ENCODE peak calls at places on chromosome X, in four cellular contexts. T is HepG2, Z is GM12878, L is upper lobe of left lung. P is an unnamed sample.

GRCh38 chrX:130896026-130896425 is 7.0 kb downstream of the ENOX2 start:
- ATAC-seq in L (no peak), T (no peak), Z (no peak), P (no peak)

GRCh38 chrX:39591099-39591498 is 506.7 kb downstream of the BCOR start:
- ATAC-seq in T (no peak), Z (no peak), L (no peak), P (no peak)

GRCh38 chrX:55767100-55767499 is 49.6 kb downstream of the RRAGB start:
- ATAC-seq in T (no peak), Z (no peak), L (no peak), P (no peak)

GRCh38 chrX:150933945-150934350 is 35.5 kb upstream of the CD99L2 start:
- ATAC-seq in Z (no peak), L (no peak), T (no peak), P (no peak)

GRCh38 chrX:24204331-24204730 is 54.8 kb downstream of the ZFX start:
- ATAC-seq in L (no peak), Z (no peak), T (no peak), P (no peak)

GRCh38 chrX:76148753-76149152 is 24.1 kb upstream of the PBDC1 start:
- ATAC-seq in T (peak), L (no peak), Z (peak), P (no peak)

GRCh38 chrX:42519666-42520231 is 258.2 kb downstream of the PPP1R2C start:
- ATAC-seq in Z (no peak), L (no peak), T (no peak), P (no peak)

GRCh38 chrX:120446503-120446902 is 22.6 kb downstream of the LAMP2 start:
- ATAC-seq in L (no peak), T (no peak), Z (no peak), P (no peak)

GRCh38 chrX:71184803-71185495 is 38.1 kb upstream of the GJB1 start:
- ATAC-seq in L (peak), Z (no peak), T (no peak), P (no peak)

GRCh38 chrX:128020701-128021100 is 31.5 kb downstream of the ACTRT1 start:
- ATAC-seq in T (no peak), Z (no peak), L (no peak), P (no peak)

GRCh38 chrX:74540635-74541249 is 73.7 kb downstream of the RLIM start:
- ATAC-seq in T (no peak), Z (no peak), L (no peak), P (no peak)

GRCh38 chrX:123917069-123917468 is 44.4 kb upstream of the STAG2 start:
- ATAC-seq in T (peak), Z (no peak), L (no peak), P (no peak)

GRCh38 chrX:23662853-23663252 is 4.4 kb upstream of the PRDX4 start:
- ATAC-seq in T (no peak), Z (peak), L (no peak), P (no peak)

GRCh38 chrX:11541510-11541909 is 124.2 kb downstream of the ARHGAP6 start:
- ATAC-seq in L (no peak), T (no peak), Z (peak), P (peak)

GRCh38 chrX:9785252-9785943 is 831 bp upstream of the SHROOM2 start:
- ATAC-seq in Z (no peak), L (no peak), T (peak), P (no peak)

GRCh38 chrX:117510453-117510852 is 606.2 kb downstream of the KLHL13 start:
- ATAC-seq in L (no peak), Z (no peak), T (no peak), P (no peak)

GRCh38 chrX:73758253-73758652 is 195.3 kb downstream of the CHIC1 start:
- ATAC-seq in T (no peak), Z (peak), L (no peak), P (no peak)

GRCh38 chrX:37926700-37927099 is 79.3 kb upstream of the DYNLT3 start:
- ATAC-seq in L (no peak), T (peak), Z (peak), P (no peak)

GRCh38 chrX:23788521-23788920 is 5.5 kb downstream of the SAT1 start:
- ATAC-seq in L (no peak), T (peak), Z (peak), P (no peak)

GRCh38 chrX:4579999-4580398 is 866.5 kb upstream of the PRKX start:
- ATAC-seq in L (no peak), T (no peak), Z (no peak), P (no peak)

GRCh38 chrX:42821803-42822443 is 44.0 kb upstream of the PPP1R2C start:
- ATAC-seq in L (no peak), T (no peak), Z (no peak), P (no peak)

GRCh38 chrX:38804481-38805293 is 3.4 kb downstream of the MID1IP1 start:
- ATAC-seq in Z (peak), L (peak), T (peak), P (no peak)

GRCh38 chrX:107324493-107325310 is 118.3 kb downstream of the DNAAF6 start:
- ATAC-seq in L (peak), Z (peak), T (peak), P (no peak)

GRCh38 chrX:20230406-20230805 is 36.3 kb downstream of the RPS6KA3 start:
- ATAC-seq in T (peak), Z (peak), L (no peak), P (no peak)

GRCh38 chrX:39595977-39596376 is 501.8 kb downstream of the BCOR start:
- ATAC-seq in T (no peak), Z (no peak), L (no peak), P (no peak)

GRCh38 chrX:109357714-109358113 is 124.2 kb downstream of the GUCY2F start:
- ATAC-seq in Z (peak), L (no peak), T (no peak), P (no peak)

GRCh38 chrX:63959975-63960374 is 175.0 kb upstream of the ARHGEF9 start:
- ATAC-seq in Z (no peak), T (no peak), L (no peak), P (no peak)

GRCh38 chrX:115584715-115585114 is 23.7 kb downstream of the PLS3 start:
- ATAC-seq in T (no peak), Z (peak), L (no peak), P (no peak)

GRCh38 chrX:50068293-50068568 is 132.6 kb downstream of the AKAP4 start:
- ATAC-seq in T (no peak), L (no peak), Z (no peak), P (no peak)

GRCh38 chrX:44914532-44915198 is 41.7 kb downstream of the KDM6A start:
- ATAC-seq in L (no peak), Z (peak), T (peak), P (no peak)

GRCh38 chrX:109719262-109719661 is 13.8 kb downstream of the ACSL4 start:
- ATAC-seq in L (no peak), Z (peak), T (peak), P (no peak)

GRCh38 chrX:57918750-57919436 is 8.6 kb upstream of the ZXDA start:
- ATAC-seq in T (peak), Z (peak), L (no peak), P (peak)

GRCh38 chrX:136182394-136182793 is 35.1 kb downstream of the FHL1 start:
- ATAC-seq in L (no peak), T (no peak), Z (no peak), P (peak)

GRCh38 chrX:1493317-1493856 is 40.7 kb upstream of the ASMTL start:
- ATAC-seq in Z (peak), T (no peak), L (no peak), P (no peak)

GRCh38 chrX:39144323-39144722 is 343.1 kb downstream of the MID1IP1 start:
- ATAC-seq in T (no peak), L (no peak), Z (peak), P (no peak)

GRCh38 chrX:110430293-110431076 is 71.8 kb downstream of the RTL9 start:
- ATAC-seq in T (no peak), Z (peak), L (no peak), P (no peak)

GRCh38 chrX:17441965-17442364 is 67.0 kb downstream of the NHS start:
- ATAC-seq in L (no peak), T (no peak), Z (no peak), P (no peak)

DNA sequence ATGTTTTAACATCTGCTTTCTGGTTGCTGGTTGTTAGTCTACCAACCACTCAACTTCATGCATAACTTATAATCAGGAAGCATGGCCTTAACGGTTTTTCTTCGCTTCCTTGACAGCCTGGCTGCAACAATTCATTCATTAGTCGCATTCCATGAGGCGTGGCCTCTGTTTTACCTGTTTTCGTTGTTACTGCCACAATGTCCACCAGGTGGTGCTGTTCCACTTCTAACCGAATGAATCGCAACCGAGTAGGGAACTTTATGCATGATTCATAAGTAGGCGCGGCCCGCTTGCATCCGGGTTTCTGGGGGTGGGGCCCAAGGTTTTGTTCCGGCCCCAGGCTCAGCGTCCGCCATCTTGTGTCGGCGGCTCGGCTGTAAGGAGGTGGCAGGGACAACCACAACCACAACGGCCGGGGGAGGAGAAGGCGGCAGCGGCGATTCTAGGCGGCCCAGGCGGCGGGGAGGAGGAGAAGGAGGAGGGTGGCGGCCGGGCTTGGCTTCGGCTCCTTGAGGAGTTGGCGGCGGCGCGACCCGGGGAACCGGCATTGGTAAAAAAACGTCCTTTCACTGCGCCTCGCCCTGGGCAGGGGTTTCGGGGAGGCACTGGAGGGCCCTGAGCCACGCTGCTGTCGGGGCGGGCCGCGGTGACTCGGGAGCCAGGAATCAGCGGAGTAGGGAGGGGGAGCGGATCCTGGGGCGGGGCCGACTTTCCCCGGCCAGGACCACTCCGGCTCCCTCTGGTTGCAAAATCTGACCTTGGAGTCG is at the start of gene UBA1:
- ATAC-seq in T (peak), L (peak), Z (peak), P (peak)
- TF ChIP-seq EP300 in T (no peak), L (no peak), Z (peak), P (no peak)

DNA sequence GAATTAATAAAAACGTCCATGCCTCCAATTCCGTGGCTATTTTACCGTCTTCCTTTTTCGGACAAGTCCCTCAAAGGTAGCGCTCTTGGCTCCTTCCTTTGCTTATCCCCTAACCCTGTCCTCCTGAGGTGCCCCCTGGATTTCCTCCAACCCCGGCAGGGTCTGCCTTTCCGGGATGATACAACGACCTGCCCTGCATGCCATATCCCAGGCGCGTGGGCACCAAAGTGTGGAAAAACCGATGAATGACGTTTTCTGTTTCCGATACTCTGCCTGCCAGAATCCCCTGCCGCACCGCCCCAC is 706 bp upstream of the CSTF2 start:
- ATAC-seq in Z (no peak), T (no peak), L (no peak), P (no peak)
- H3K27ac ChIP-seq in Z (peak), T (no peak), L (peak), P (peak)

GRCh38 chrX:41381685-41382084 is 47.7 kb downstream of the DDX3X start:
- ATAC-seq in Z (no peak), T (peak), L (peak), P (peak)
- TF ChIP-seq EP300 in Z (no peak), T (peak), L (no peak), P (no peak)

DNA sequence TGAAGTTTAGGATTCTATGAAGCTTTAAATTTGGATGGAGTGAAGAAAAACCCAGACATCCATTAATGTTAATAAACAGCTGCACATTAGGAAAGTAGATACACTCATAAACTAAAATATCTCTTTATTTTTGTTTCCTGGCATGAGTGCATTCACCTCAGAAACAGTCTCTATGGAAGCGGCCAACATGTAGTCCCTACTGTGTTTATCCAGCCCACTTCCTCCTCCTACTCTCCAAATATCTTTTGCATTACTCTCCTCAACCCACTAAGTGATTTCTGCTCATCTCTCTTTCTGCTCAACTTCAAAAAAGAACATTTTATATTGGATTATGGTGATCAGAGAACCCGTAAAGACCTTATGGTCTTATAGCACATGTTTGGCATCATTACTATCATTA is 180.3 kb upstream of the MXRA5 start:
- ATAC-seq in Z (no peak), L (no peak), T (no peak), P (no peak)
- H3K27ac ChIP-seq in Z (no peak), L (no peak), T (no peak), P (no peak)

GRCh38 chrX:15675490-15675921 is 10.9 kb upstream of the CLTRN start:
- ATAC-seq in T (peak), L (peak), Z (peak), P (peak)
- TF ChIP-seq EP300 in T (no peak), L (peak), Z (no peak), P (no peak)

GRCh38 chrX:153225438-153226098 is 46.5 kb downstream of the MAGEA1 start:
- ATAC-seq in T (no peak), L (peak), Z (no peak), P (no peak)
- H3K27ac ChIP-seq in T (no peak), L (peak), Z (no peak), P (no peak)

GRCh38 chrX:118780509-118780908 is 43.1 kb upstream of the ZCCHC12 start:
- ATAC-seq in L (no peak), T (no peak), Z (no peak), P (peak)
- TF ChIP-seq EP300 in L (no peak), T (no peak), Z (no peak), P (no peak)

GRCh38 chrX:52558140-52558539 is 41.3 kb upstream of the XAGE1B start:
- ATAC-seq in Z (no peak), L (no peak), T (peak), P (no peak)
- H3K27ac ChIP-seq in Z (no peak), L (no peak), T (no peak), P (no peak)

P was measured in gastroesophageal sphincter.